ENCODE peak calls at places on chromosomes 3 and 15, in nine cellular contexts. Q is progenitor cell of endocrine pancreas, G is heart right ventricle, D is AG10803, H is sigmoid colon, V is endothelial cell, Z is astrocyte, R is stomach, X is type B pancreatic cell. A is an unnamed sample.

GRCh38 chr3:100045696-100046095 is 68.6 kb downstream of the FILIP1L start:
- DNase-seq in Q (no peak), G (peak), D (peak), H (peak), V (no peak), Z (peak), R (no peak), X (no peak), A (peak)

GRCh38 chr3:114973576-114973975 is 173.5 kb downstream of the ZBTB20 start:
- DNase-seq in Q (no peak), G (no peak), D (no peak), H (no peak), V (no peak), Z (no peak), R (no peak), X (no peak), A (no peak)

GRCh38 chr3:137906985-137907649 is 102.8 kb upstream of the CLDN18 start:
- DNase-seq in Q (no peak), G (no peak), D (no peak), H (no peak), V (no peak), Z (no peak), R (no peak), X (no peak), A (no peak)

GRCh38 chr3:192892981-192893827 is 24.5 kb downstream of the MB21D2 start:
- DNase-seq in Q (no peak), G (no peak), D (peak), H (peak), V (no peak), Z (peak), R (no peak), X (no peak), A (peak)

GRCh38 chr3:149291178-149291577 is 42.3 kb downstream of the TM4SF18 start:
- DNase-seq in Q (no peak), G (no peak), D (no peak), H (no peak), V (no peak), Z (no peak), R (no peak), X (no peak), A (peak)

GRCh38 chr3:101829066-101829830 is 20.1 kb upstream of the NFKBIZ start:
- DNase-seq in Q (no peak), G (peak), D (peak), H (peak), V (no peak), Z (peak), R (peak), X (no peak), A (peak)

GRCh38 chr3:65130782-65131181 is 443.0 kb upstream of the ADAMTS9 start:
- DNase-seq in Q (no peak), G (no peak), D (peak), H (no peak), V (no peak), Z (peak), R (no peak), X (no peak), A (no peak)

GRCh38 chr3:122969585-122970453 is 57.7 kb downstream of the SEMA5B start:
- DNase-seq in Q (no peak), G (no peak), D (peak), H (no peak), V (no peak), Z (peak), R (no peak), X (no peak), A (peak)

GRCh38 chr3:105598047-105598796 is 231.5 kb downstream of the ALCAM start:
- DNase-seq in Q (no peak), G (no peak), D (peak), H (no peak), V (no peak), Z (peak), R (no peak), X (no peak), A (peak)

GRCh38 chr3:45923755-45924154 is 19.5 kb upstream of the CXCR6 start:
- DNase-seq in Q (no peak), G (no peak), D (peak), H (peak), V (no peak), Z (no peak), R (no peak), X (no peak), A (peak)

GRCh38 chr3:12496453-12496761 is 12.1 kb downstream of the TSEN2 start:
- DNase-seq in Q (no peak), G (no peak), D (no peak), H (no peak), V (no peak), Z (no peak), R (no peak), X (no peak), A (no peak)

GRCh38 chr3:12501360-12502020 is 17.2 kb downstream of the TSEN2 start:
- DNase-seq in Q (no peak), G (no peak), D (peak), H (no peak), V (no peak), Z (peak), R (no peak), X (no peak), A (peak)

GRCh38 chr3:12490547-12490946 is 6.3 kb downstream of the TSEN2 start:
- DNase-seq in Q (no peak), G (no peak), D (peak), H (no peak), V (no peak), Z (no peak), R (no peak), X (no peak), A (no peak)

DNA sequence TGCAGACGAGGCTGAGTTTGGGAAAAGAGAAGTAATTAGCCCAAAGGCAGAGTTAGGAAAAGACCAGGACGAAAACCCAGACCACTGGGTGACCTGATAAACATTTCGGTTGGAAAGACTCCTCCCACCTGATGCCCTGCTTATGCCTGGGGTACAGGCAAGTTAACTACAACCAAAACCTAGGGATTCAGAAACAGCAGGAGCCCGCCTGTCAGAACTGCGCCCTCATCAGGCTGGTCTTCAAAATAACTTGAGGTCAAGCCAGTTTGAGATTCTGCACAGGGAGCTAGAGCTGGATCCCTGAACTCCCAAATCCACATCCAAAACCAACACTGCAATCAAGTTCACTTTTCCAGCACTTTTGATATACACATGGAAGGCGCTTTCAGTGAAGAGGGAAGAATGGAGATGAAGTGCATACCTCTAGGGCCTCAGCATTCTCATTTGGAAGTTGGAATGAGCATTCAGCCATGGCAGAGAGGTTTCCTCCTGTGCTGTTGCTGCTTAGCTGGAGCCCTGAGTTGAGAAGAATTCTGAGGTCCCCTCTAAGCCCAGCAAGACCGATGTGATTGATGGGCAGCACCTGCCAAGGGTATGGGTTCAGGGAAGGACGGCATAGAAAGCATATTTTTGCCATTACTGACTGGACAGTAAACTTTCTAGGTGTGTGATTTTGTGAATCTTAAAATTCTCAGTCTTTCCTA is 11.6 kb downstream of the TSEN2 start:
- DNase-seq in Q (no peak), G (no peak), D (no peak), H (no peak), V (peak), Z (no peak), R (no peak), X (no peak), A (no peak)
- TF ChIP-seq CTCF in Q (peak), G (no peak), D (no peak), H (no peak), V (no peak), Z (no peak), R (no peak), X (no peak), A (no peak)

DNA sequence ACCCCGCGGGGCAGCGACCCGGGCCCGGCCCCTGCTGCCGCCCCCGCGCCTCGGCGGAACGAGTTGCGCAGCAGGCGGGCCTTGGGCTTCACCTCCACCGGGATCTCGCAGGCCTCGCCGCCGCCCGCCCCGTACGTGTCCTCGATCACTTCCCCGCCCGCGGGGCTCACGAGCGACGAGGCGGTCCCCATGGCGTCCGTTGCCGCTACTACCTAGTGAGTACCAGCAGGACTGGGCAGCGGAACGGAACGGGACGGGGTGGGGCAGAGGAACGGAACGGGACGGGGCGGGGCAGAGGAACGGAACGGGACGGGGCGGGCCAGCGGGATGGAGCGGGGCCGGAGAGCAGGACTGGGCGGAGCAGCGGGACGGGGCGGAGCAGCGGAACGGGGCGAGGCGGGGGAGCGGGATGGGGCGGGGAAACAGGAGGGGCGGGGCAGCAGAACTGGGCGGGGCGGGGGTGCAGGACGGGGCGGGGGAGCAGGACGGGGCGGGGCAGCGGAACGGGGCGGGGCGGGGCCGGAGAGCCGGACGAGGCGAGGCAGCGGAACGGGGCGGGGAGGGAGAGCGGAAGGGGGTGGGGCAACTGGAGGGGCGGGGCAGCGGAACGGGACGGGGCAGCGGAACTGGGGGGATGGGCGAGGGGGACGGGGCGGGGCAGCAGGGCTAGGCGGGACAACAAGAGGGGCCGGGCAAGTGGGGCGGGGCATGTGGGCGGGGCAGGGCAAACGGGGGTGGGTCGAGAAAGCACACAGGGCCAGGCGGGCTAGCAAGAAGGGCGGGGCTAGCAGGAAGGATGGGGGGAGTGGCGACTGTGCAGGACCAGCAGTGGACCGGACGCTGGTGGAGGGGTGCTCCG is at the start of gene NPHP3:
- DNase-seq in Q (peak), G (peak), D (peak), H (peak), V (peak), Z (peak), R (peak), X (peak), A (peak)
- TF ChIP-seq CTCF in Q (peak), G (no peak), D (no peak), H (no peak), V (peak), Z (no peak), R (no peak), X (peak), A (no peak)

DNA sequence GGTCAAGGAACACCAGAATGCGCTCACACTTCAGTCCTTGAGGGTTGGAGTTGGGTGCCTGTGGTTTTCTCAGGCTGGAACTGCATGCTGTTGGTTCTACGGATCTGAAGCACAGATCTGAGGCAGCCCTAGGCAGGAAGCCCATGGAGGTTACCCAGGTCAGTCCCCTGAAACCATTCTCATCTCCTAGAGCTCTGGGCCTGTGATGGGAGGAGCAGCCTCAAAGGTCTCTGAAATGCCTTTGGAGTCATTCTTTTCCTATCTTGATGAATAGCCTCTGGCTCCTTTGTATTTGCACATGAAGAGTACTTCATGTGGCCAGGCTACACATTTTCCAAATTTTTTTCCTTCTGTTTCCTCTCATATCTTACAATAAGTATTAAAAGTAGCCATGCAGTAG is 179.3 kb upstream of the UBE2E1 start:
- DNase-seq in Q (no peak), G (no peak), D (no peak), H (no peak), V (no peak), Z (peak), R (no peak), X (no peak), A (no peak)
- TF ChIP-seq CTCF in Q (no peak), G (no peak), D (no peak), H (no peak), V (no peak), Z (no peak), R (no peak), X (no peak), A (no peak)

GRCh38 chr15:45785897-45786296 is 151.1 kb downstream of the SQOR start:
- DNase-seq in Q (no peak), G (no peak), D (no peak), H (no peak), V (no peak), Z (no peak), R (no peak), X (no peak), A (no peak)

GRCh38 chr15:45777781-45778180 is 143.0 kb downstream of the SQOR start:
- DNase-seq in Q (no peak), G (no peak), D (no peak), H (no peak), V (no peak), Z (no peak), R (no peak), X (no peak), A (no peak)

GRCh38 chr15:45776772-45777171 is 141.9 kb downstream of the SQOR start:
- DNase-seq in Q (no peak), G (no peak), D (no peak), H (no peak), V (no peak), Z (no peak), R (no peak), X (no peak), A (no peak)

GRCh38 chr15:45784656-45785055 is 149.8 kb downstream of the SQOR start:
- DNase-seq in Q (no peak), G (no peak), D (no peak), H (no peak), V (no peak), Z (no peak), R (no peak), X (no peak), A (peak)

DNA sequence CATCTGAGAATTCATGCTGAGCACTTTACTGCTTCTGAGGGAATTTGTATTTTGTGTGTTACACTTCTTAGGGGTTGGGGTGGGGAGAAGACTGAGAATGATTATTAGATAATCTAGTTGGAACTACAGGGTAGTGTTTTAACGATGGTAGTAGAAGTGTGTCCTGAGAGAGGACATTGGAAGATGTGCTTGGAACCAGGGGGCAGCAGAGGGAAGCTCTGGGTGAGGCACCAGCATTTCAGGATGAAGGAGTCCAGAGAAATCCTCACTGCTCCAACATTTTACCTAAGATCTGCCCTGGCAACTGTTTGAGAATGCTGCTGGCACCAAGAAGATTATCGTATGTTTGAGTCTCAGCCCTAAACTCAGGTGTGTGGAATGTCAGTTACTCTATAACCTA is 145.5 kb downstream of the SQOR start:
- DNase-seq in Q (no peak), G (no peak), D (no peak), H (no peak), V (no peak), Z (no peak), R (no peak), X (no peak), A (no peak)
- TF ChIP-seq CTCF in Q (no peak), G (no peak), D (no peak), H (no peak), V (no peak), Z (no peak), R (no peak), X (no peak), A (no peak)

DNA sequence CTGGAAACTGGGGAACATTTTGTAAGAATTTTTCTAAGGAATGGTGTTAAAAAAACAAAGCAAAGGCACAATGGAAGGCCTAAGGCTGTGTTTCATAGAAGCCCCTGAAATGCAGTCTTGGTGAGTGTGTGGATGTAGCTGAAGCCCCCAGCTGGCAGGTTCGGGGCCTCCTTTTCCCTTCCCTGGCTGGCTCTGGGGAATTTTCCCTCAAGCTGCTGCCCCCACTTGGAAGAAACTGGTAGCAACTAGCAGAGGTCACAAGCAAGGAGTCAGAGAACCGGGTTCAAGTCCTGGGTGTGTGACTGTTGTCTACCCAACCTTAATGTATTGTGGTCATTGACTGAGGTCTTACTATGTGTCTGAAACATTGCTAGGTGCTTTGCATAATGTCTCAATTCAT is 85.3 kb upstream of the MYZAP start:
- DNase-seq in Q (no peak), G (no peak), D (no peak), H (no peak), V (no peak), Z (no peak), R (no peak), X (no peak), A (peak)
- TF ChIP-seq CTCF in Q (peak), G (peak), D (peak), H (no peak), V (no peak), Z (no peak), R (no peak), X (no peak), A (no peak)

GRCh38 chr15:66400351-66400774 is 13.7 kb downstream of the MAP2K1 start:
- DNase-seq in Q (no peak), G (no peak), D (no peak), H (no peak), V (no peak), Z (peak), R (no peak), X (no peak), A (no peak)

GRCh38 chr15:66402885-66403284 is 16.2 kb downstream of the MAP2K1 start:
- DNase-seq in Q (no peak), G (no peak), D (no peak), H (no peak), V (no peak), Z (no peak), R (no peak), X (no peak), A (no peak)

GRCh38 chr15:66399276-66399675 is 12.6 kb downstream of the MAP2K1 start:
- DNase-seq in Q (no peak), G (no peak), D (no peak), H (no peak), V (no peak), Z (no peak), R (no peak), X (no peak), A (no peak)

GRCh38 chr15:66403323-66403722 is 16.6 kb downstream of the MAP2K1 start:
- DNase-seq in Q (no peak), G (no peak), D (no peak), H (no peak), V (no peak), Z (no peak), R (no peak), X (no peak), A (no peak)

GRCh38 chr15:66401130-66402021 is 14.7 kb downstream of the MAP2K1 start:
- DNase-seq in Q (no peak), G (no peak), D (no peak), H (no peak), V (no peak), Z (peak), R (no peak), X (no peak), A (peak)
- TF ChIP-seq CTCF in Q (no peak), G (no peak), D (peak), H (no peak), V (no peak), Z (no peak), R (no peak), X (peak), A (no peak)

DNA sequence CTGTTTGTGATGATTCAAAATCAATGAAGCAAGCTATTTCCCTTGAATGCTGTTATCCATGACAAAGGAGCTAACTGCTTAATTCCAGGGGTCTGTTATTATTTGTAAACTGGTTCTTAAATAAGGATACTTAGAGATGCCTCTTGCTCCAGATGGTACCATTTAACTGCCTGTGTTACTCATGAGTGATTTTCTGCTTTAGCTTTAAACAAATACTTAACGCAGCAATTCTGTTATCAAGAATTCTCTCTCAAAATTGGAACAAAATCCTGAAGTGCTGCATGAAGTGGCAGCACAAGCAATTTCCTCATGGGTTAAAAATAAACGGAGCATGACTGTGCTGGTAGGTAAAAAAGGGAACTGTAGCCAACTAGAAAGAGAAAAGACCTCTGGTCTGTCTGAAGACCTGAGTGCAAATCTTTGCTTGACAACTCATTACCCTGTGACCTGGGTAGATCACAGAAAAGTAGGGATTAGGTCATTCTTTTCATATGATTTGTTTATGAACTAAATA is 62.5 kb upstream of the GBE1 start:
- DNase-seq in Q (no peak), G (no peak), D (peak), H (no peak), V (no peak), Z (peak), R (no peak), X (no peak), A (no peak)
- TF ChIP-seq CTCF in Q (no peak), G (no peak), D (no peak), H (no peak), V (no peak), Z (no peak), R (no peak), X (no peak), A (no peak)

GRCh38 chr3:124273651-124274050 is 281.7 kb upstream of the ROPN1 start:
- DNase-seq in Q (no peak), G (no peak), D (no peak), H (no peak), V (no peak), Z (no peak), R (no peak), X (no peak), A (no peak)

GRCh38 chr3:124275421-124275820 is 283.5 kb upstream of the ROPN1 start:
- DNase-seq in Q (no peak), G (peak), D (no peak), H (peak), V (no peak), Z (no peak), R (no peak), X (no peak), A (no peak)

GRCh38 chr3:124276863-124277515 is 285.1 kb upstream of the ROPN1 start:
- DNase-seq in Q (no peak), G (no peak), D (no peak), H (no peak), V (no peak), Z (no peak), R (no peak), X (no peak), A (no peak)

GRCh38 chr3:124276163-124276862 is 284.4 kb upstream of the ROPN1 start:
- DNase-seq in Q (no peak), G (no peak), D (no peak), H (no peak), V (no peak), Z (no peak), R (no peak), X (no peak), A (no peak)

GRCh38 chr3:124277516-124277890 is 285.6 kb upstream of the ROPN1 start:
- DNase-seq in Q (no peak), G (no peak), D (peak), H (no peak), V (no peak), Z (peak), R (no peak), X (no peak), A (peak)
- TF ChIP-seq CTCF in Q (no peak), G (peak), D (no peak), H (no peak), V (no peak), Z (peak), R (no peak), X (no peak), A (no peak)